ENCODE peak calls at places on chromosomes 5 and 9, in ten cellular contexts. F is ascending aorta; W is colonic mucosa; X is brain microvascular endothelial cell; D is IMR-90; O is SK-N-SH; V is CD8-positive, alpha-beta T cell; S is right lobe of liver; Z is PC-9; A is mesenchymal stem cell. U is an unnamed sample.

GRCh38 chr5:115325291-115326019 is 29.0 kb upstream of the CCDC112 start:
- DNase-seq in W (no peak), F (no peak), Z (no peak), A (no peak), O (no peak), V (no peak), S (no peak), X (no peak), D (no peak), U (no peak)

GRCh38 chr9:127634021-127634420 is 21.9 kb downstream of the STXBP1 start:
- DNase-seq in F (no peak), Z (no peak), V (no peak), A (no peak), O (no peak), S (no peak), X (no peak), W (peak; percentile 79), D (no peak), U (no peak)

GRCh38 chr5:7886849-7887460 is 18.0 kb downstream of the MTRR start:
- DNase-seq in D (peak; percentile 72), O (peak; percentile 27), W (no peak), V (no peak), F (no peak), S (no peak), A (peak; percentile 74), X (no peak), Z (peak; percentile 53), U (no peak)

GRCh38 chr9:123984802-123985201 is 26.8 kb upstream of the LHX2 start:
- DNase-seq in A (no peak), F (no peak), D (no peak), X (no peak), V (no peak), O (no peak), Z (no peak), W (no peak), S (no peak), U (no peak)

GRCh38 chr9:73121375-73121935 is 30.2 kb upstream of the ANXA1 start:
- DNase-seq in W (no peak), S (no peak), X (no peak), F (no peak), D (no peak), A (no peak), Z (no peak), V (no peak), O (no peak), U (no peak)

GRCh38 chr5:14212838-14213237 is 69.7 kb downstream of the TRIO start:
- DNase-seq in D (no peak), O (no peak), V (no peak), X (no peak), S (no peak), W (peak; percentile 64), F (no peak), Z (no peak), A (no peak), U (no peak)

GRCh38 chr5:91277093-91277626 is 106.0 kb downstream of the ARRDC3 start:
- DNase-seq in D (no peak), F (no peak), V (no peak), W (no peak), S (no peak), A (no peak), O (no peak), X (peak; percentile 3), Z (no peak), U (no peak)

GRCh38 chr9:73701415-73702057 is 549.9 kb downstream of the ANXA1 start:
- DNase-seq in V (no peak), W (no peak), D (no peak), X (no peak), S (no peak), F (no peak), Z (no peak), A (no peak), O (no peak), U (no peak)

GRCh38 chr5:137192293-137192743 is 306.8 kb downstream of the SPOCK1 start:
- DNase-seq in D (peak; percentile 73), O (no peak), F (no peak), W (no peak), Z (no peak), X (no peak), A (no peak), S (no peak), V (no peak), U (no peak)

GRCh38 chr9:123417289-123418051 is 61.5 kb downstream of the CRB2 start:
- DNase-seq in V (no peak), Z (no peak), O (no peak), D (no peak), A (no peak), F (no peak), X (no peak), W (no peak), S (no peak), U (no peak)

GRCh38 chr5:165722401-165722800 is 2217.0 kb downstream of the MAT2B start:
- DNase-seq in O (no peak), S (no peak), W (no peak), A (no peak), Z (no peak), V (no peak), D (no peak), X (no peak), F (no peak), U (no peak)

GRCh38 chr9:101480386-101480785 is 44.8 kb upstream of the ALDOB start:
- DNase-seq in V (no peak), F (no peak), D (no peak), W (peak; percentile 65), A (no peak), S (no peak), X (no peak), O (no peak), Z (peak; percentile 69), U (no peak)

DNA sequence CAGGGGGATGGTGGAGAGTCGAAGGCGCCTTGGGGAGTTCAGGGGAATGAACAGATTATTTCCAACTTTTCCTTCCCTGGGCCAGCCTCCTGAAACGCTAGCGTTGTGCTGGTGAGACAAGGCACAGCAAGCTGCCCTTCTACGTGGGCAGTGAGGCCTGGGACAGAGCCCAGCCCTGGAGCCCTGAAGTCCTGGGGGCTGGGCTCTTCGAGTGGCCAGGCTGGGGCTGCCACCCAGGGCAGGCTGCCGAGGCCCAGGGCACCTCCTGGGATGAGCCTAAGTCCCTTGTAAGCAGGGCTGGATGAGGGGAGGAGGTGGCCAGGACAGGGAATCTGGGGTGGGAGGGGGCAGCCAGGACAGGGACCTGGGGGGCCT is 1.4 kb upstream of the LCN12 start:
- DNase-seq in W (no peak), D (no peak), F (no peak), O (peak; percentile 73), A (no peak), Z (no peak), X (no peak), V (no peak), S (no peak), U (no peak)
- H3K27ac ChIP-seq in W (peak overlapping the region; percentile 98), D (no peak overlapping the region), F (peak overlapping the region; percentile 81), O (peak overlapping the region; percentile 94), A (no peak overlapping the region), Z (peak overlapping the region; percentile 68), X (no peak overlapping the region), V (peak overlapping the region; percentile 65), S (peak overlapping the region; percentile 86), U (peak overlapping the region; percentile 90)

GRCh38 chr9:121326130-121326838 is 43.8 kb downstream of the STOM start:
- DNase-seq in W (peak; percentile 62), S (peak; percentile 71), X (peak; percentile 31), V (no peak), O (no peak), F (peak; percentile 99), Z (no peak), A (peak; percentile 39), D (peak; percentile 44), U (peak; percentile 63)
- H3K27ac ChIP-seq in W (peak overlapping the region; percentile 58), S (peak overlapping the region; percentile 66), X (no peak overlapping the region), V (no peak overlapping the region), O (no peak overlapping the region), F (peak overlapping the region; percentile 99), Z (no peak overlapping the region), A (no peak overlapping the region), D (peak overlapping the region; percentile 8), U (peak overlapping the region; percentile 87)

GRCh38 chr9:126487856-126488255 is 125.9 kb upstream of the LMX1B start:
- DNase-seq in F (no peak), A (no peak), O (no peak), D (no peak), S (no peak), Z (no peak), W (no peak), V (no peak), X (no peak), U (no peak)

GRCh38 chr9:126488310-126488709 is 125.4 kb upstream of the LMX1B start:
- DNase-seq in Z (no peak), S (no peak), W (no peak), V (no peak), D (no peak), F (no peak), X (no peak), A (no peak), O (no peak), U (no peak)

GRCh38 chr9:126491256-126491879 is 122.4 kb upstream of the LMX1B start:
- DNase-seq in X (peak; percentile 41), F (no peak), W (peak; percentile 55), D (peak; percentile 69), O (peak; percentile 69), V (peak; percentile 56), A (peak; percentile 61), S (no peak), Z (peak; percentile 53), U (peak; percentile 56)

GRCh38 chr9:126488881-126489404 is 124.8 kb upstream of the LMX1B start:
- DNase-seq in A (no peak), D (no peak), Z (no peak), W (no peak), V (no peak), F (no peak), O (no peak), S (no peak), X (no peak), U (no peak)

DNA sequence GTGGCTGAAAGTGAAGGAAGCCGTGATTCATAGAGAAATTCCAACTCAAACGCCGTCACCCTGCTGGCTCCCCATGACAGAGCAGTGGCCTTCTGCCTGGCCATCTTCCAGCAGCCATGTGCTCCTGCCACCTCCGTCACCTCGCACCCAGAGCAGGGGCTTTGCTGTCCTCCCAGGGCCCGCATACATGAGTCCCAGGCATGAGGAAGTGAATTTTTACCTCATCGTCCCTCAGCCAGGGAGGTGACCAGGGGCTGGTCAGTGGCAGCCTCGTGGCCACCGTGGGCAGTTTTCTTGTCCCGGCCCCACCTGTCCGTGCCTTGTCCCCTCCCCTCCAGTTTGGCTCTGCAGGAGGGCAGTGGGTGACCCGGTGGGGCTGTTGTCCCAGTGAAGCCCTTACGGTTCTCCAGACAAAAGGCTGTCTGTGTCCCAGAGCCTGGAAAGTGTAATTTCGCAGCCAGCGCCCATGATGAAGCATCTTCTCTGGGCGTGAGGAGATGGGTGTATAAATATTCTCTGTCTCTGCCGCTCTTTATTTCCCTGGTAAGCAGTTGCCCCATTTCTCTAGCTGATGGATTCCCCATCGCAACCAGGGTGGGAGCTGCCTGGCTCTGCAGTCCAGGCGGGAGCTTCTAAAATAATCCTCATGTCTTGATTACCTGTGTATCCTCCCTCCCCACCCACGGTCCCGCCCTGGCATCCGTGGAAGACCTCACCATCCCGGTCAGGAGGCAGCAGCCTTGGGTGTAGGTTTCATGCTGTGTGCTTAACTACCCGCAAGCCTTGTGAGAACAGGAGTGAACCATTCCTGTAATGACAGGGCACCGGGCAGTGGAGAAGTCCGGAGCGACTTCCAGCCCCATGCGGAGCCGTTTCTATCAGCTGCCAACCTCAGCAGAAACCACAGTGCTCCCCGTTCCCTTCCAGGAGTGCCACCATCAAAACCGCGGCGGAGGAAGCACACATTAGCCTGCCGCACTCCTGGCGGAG is 123.8 kb upstream of the LMX1B start:
- DNase-seq in Z (no peak), V (no peak), S (no peak), A (no peak), F (no peak), W (no peak), X (no peak), O (no peak), D (no peak), U (no peak)
- H3K27ac ChIP-seq in Z (no peak overlapping the region), V (no peak overlapping the region), S (no peak overlapping the region), A (no peak overlapping the region), F (no peak overlapping the region), W (no peak overlapping the region), X (no peak overlapping the region), O (no peak overlapping the region), D (no peak overlapping the region), U (no peak overlapping the region)

GRCh38 chr5:33321026-33321425 is 119.7 kb upstream of the TARS1 start:
- DNase-seq in V (no peak), S (no peak), F (peak; percentile 83), D (peak; percentile 98), W (no peak), Z (no peak), A (peak; percentile 79), X (peak; percentile 96), O (no peak), U (peak; percentile 30)
- H3K27ac ChIP-seq in V (no peak overlapping the region), S (no peak overlapping the region), F (peak overlapping the region; percentile 78), D (peak overlapping the region; percentile 56), W (no peak overlapping the region), Z (no peak overlapping the region), A (peak overlapping the region; percentile 55), X (peak overlapping the region; percentile 82), O (peak overlapping the region; percentile 81), U (no peak overlapping the region)